ENCODE peak calls at places on chromosome 16, in five cellular contexts. R, O, Y, A and D are unnamed samples.

GRCh38 chr16:63496282-63496681 is 1460.0 kb upstream of the CDH8 start:
- DNase-seq in R (no peak), A (no peak), O (no peak), Y (no peak), D (no peak)

GRCh38 chr16:77307764-77308561 is 108.8 kb downstream of the SYCE1L start:
- DNase-seq in R (no peak), A (peak), O (peak), Y (peak), D (peak)

GRCh38 chr16:67399218-67399733 is 6.0 kb upstream of the TPPP3 start:
- DNase-seq in Y (no peak), R (no peak), O (no peak), A (no peak), D (no peak)

GRCh38 chr16:84302111-84302954 is 7.7 kb downstream of the WFDC1 start:
- DNase-seq in Y (no peak), R (no peak), A (peak), O (no peak), D (no peak)

GRCh38 chr16:74871608-74872007 is 97.0 kb upstream of the FA2H start:
- DNase-seq in O (no peak), Y (no peak), A (no peak), R (no peak), D (no peak)

GRCh38 chr16:89693931-89694783 is 7.3 kb downstream of the SPATA2L start:
- DNase-seq in A (no peak), R (no peak), Y (no peak), O (no peak), D (no peak)

GRCh38 chr16:68704232-68704867 is 32.7 kb upstream of the CDH1 start:
- DNase-seq in A (peak), O (peak), Y (peak), R (peak), D (peak)

GRCh38 chr16:27528294-27528693 is 21.4 kb downstream of the GTF3C1 start:
- DNase-seq in O (no peak), Y (no peak), A (no peak), R (no peak), D (no peak)

GRCh38 chr16:77897831-77898540 is 109.6 kb downstream of the VAT1L start:
- DNase-seq in O (no peak), A (peak), Y (no peak), R (no peak), D (peak)

GRCh38 chr16:86107190-86107589 is 208.2 kb downstream of the IRF8 start:
- DNase-seq in O (no peak), R (no peak), A (no peak), Y (no peak), D (peak)

GRCh38 chr16:30698816-30699614 is at the start of gene SRCAP:
- DNase-seq in O (peak), Y (peak), R (peak), A (peak), D (peak)

GRCh38 chr16:27436921-27437650 is 35.1 kb downstream of the IL21R start:
- DNase-seq in A (no peak), O (no peak), R (no peak), Y (no peak), D (no peak)

GRCh38 chr16:84786605-84787302 is 33.0 kb upstream of the CRISPLD2 start:
- DNase-seq in O (no peak), Y (no peak), R (no peak), A (no peak), D (no peak)

GRCh38 chr16:66925322-66925840 is at the start of gene RRAD:
- DNase-seq in A (peak), R (no peak), O (no peak), Y (peak), D (no peak)

GRCh38 chr16:617855-618254 is 12.9 kb upstream of the WFIKKN1 start:
- DNase-seq in Y (no peak), O (no peak), A (no peak), R (no peak), D (no peak)

GRCh38 chr16:85231959-85232358 is 119.7 kb upstream of the CIBAR2 start:
- DNase-seq in A (no peak), R (peak), O (no peak), Y (peak), D (no peak)

GRCh38 chr16:30637952-30638351 is 12.8 kb upstream of the PRR14 start:
- DNase-seq in A (peak), O (peak), Y (peak), R (peak), D (peak)

GRCh38 chr16:31191697-31192428 is 10.7 kb downstream of the PYCARD start:
- DNase-seq in O (no peak), A (no peak), Y (no peak), R (no peak), D (no peak)

GRCh38 chr16:65202461-65202860 is 80.6 kb upstream of the CDH11 start:
- DNase-seq in A (peak), R (no peak), O (peak), Y (no peak), D (peak)

GRCh38 chr16:69276143-69277115 is 34.7 kb upstream of the VPS4A start:
- DNase-seq in Y (peak), A (peak), R (no peak), O (no peak), D (peak)

GRCh38 chr16:1762196-1762878 is 9.0 kb downstream of the NME3 start:
- DNase-seq in R (no peak), O (no peak), Y (no peak), A (no peak), D (no peak)

GRCh38 chr16:1346422-1347285 is 5.0 kb downstream of the TSR3 start:
- DNase-seq in Y (no peak), A (no peak), O (no peak), R (no peak), D (no peak)

GRCh38 chr16:73047221-73047535 is 750 bp downstream of the ZFHX3 start:
- DNase-seq in R (no peak), Y (peak), A (peak), O (no peak), D (no peak)

GRCh38 chr16:65222049-65222448 is 100.2 kb upstream of the CDH11 start:
- DNase-seq in R (no peak), O (no peak), Y (no peak), A (no peak), D (no peak)

GRCh38 chr16:80440691-80441090 is 100.1 kb upstream of the DYNLRB2 start:
- DNase-seq in Y (no peak), R (no peak), A (no peak), O (no peak), D (no peak)